ENCODE peak calls at places on chromosomes 7 and 10, in ten cellular contexts. C is T follicular helper cell; Q is NCI-H774; L is NCI-H2081; W is mammary epithelial cell; H is cardiac septum; U is HFFc6; A is activated gamma-delta T cell; N is stimulated activated CD4-positive, alpha-beta T cell treated with anti-CD3 and anti-CD28 coated beads, Interleukin-15, amount 100 ng/mL, for 24 hours; G is HS-5. S is an unnamed sample.

GRCh38 chr10:60734226-60734625 is 44.1 kb upstream of the CDK1 start:
- DNase-seq in C (no peak), Q (no peak), H (no peak), A (no peak), N (no peak), W (no peak), U (no peak), G (no peak), L (no peak), S (no peak)

GRCh38 chr10:26367771-26368170 is 70.4 kb upstream of the APBB1IP start:
- DNase-seq in U (peak), N (peak), W (peak), Q (no peak), H (no peak), L (no peak), C (no peak), A (no peak), G (no peak), S (no peak)

GRCh38 chr7:11748884-11749283 is 83.1 kb downstream of the THSD7A start:
- DNase-seq in A (no peak), G (no peak), U (no peak), N (no peak), H (no peak), C (no peak), Q (no peak), W (no peak), L (no peak), S (no peak)

GRCh38 chr7:3399858-3400257 is 98.8 kb downstream of the SDK1 start:
- DNase-seq in C (no peak), W (peak), G (no peak), H (no peak), N (peak), Q (no peak), L (no peak), A (no peak), U (no peak), S (no peak)

GRCh38 chr7:12861070-12861469 is 173.6 kb downstream of the ARL4A start:
- DNase-seq in N (no peak), H (no peak), U (no peak), C (no peak), L (peak), W (no peak), G (no peak), A (no peak), Q (peak), S (no peak)

GRCh38 chr10:21449288-21449966 is 76.1 kb downstream of the SKIDA1 start:
- DNase-seq in A (no peak), H (no peak), G (no peak), N (no peak), Q (no peak), L (no peak), C (no peak), U (no peak), W (no peak), S (no peak)

GRCh38 chr10:75014516-75015230 is 96.8 kb upstream of the SAMD8 start:
- DNase-seq in Q (no peak), W (no peak), H (no peak), N (no peak), A (no peak), G (no peak), C (no peak), U (no peak), L (no peak), S (peak)

GRCh38 chr10:85510682-85511081 is 855.9 kb downstream of the GRID1 start:
- DNase-seq in C (no peak), A (no peak), N (no peak), L (no peak), H (no peak), U (no peak), G (no peak), Q (no peak), W (no peak), S (no peak)

GRCh38 chr10:73253226-73253557 is 748 bp upstream of the MRPS16 start:
- DNase-seq in L (no peak), G (no peak), A (no peak), H (no peak), C (no peak), W (peak), Q (no peak), N (no peak), U (no peak), S (no peak)

GRCh38 chr10:103610921-103611511 is 117.5 kb downstream of the NEURL1 start:
- DNase-seq in Q (no peak), A (no peak), U (no peak), H (no peak), L (no peak), C (no peak), W (no peak), G (no peak), N (no peak), S (no peak)

GRCh38 chr7:33887576-33887975 is 17.8 kb upstream of the BMPER start:
- DNase-seq in W (no peak), A (no peak), C (no peak), U (no peak), N (no peak), H (no peak), Q (no peak), G (no peak), L (no peak), S (no peak)

GRCh38 chr7:151053091-151053490 is 4.6 kb downstream of the CDK5 start:
- DNase-seq in U (no peak), Q (no peak), G (no peak), C (no peak), H (no peak), L (no peak), W (no peak), N (no peak), A (no peak), S (no peak)

GRCh38 chr10:20817646-20818045 is 79.5 kb downstream of the NEBL start:
- DNase-seq in H (no peak), N (no peak), L (no peak), U (no peak), A (no peak), W (peak), Q (no peak), G (no peak), C (no peak), S (no peak)

GRCh38 chr10:3780056-3780765 is 4.8 kb downstream of the KLF6 start:
- DNase-seq in A (no peak), N (no peak), W (peak), H (peak), G (no peak), U (peak), L (no peak), Q (no peak), C (no peak), S (no peak)

GRCh38 chr7:50415844-50416243 is 34.3 kb downstream of the FIGNL1 start:
- DNase-seq in W (no peak), N (no peak), U (no peak), G (no peak), A (no peak), C (no peak), H (no peak), L (no peak), Q (no peak), S (no peak)

GRCh38 chr10:68153473-68154210 is 44.4 kb downstream of the MYPN start:
- DNase-seq in G (peak), W (peak), A (no peak), U (peak), H (no peak), C (no peak), Q (peak), N (peak), L (peak), S (no peak)

GRCh38 chr7:147483634-147484292 is 1106.8 kb upstream of the C7orf33 start:
- DNase-seq in L (no peak), A (no peak), C (no peak), N (no peak), Q (no peak), W (no peak), H (no peak), U (no peak), G (no peak), S (no peak)

GRCh38 chr10:77993612-77994011 is 35.7 kb downstream of the POLR3A start:
- DNase-seq in Q (no peak), W (no peak), H (no peak), G (no peak), L (no peak), N (no peak), A (no peak), U (no peak), C (no peak), S (no peak)

GRCh38 chr10:95201736-95202135 is 7.7 kb downstream of the ACSM6 start:
- DNase-seq in A (no peak), C (no peak), H (no peak), U (peak), N (no peak), G (no peak), L (no peak), W (peak), Q (no peak), S (no peak)

GRCh38 chr10:60426425-60426824 is 36.8 kb upstream of the ANK3 start:
- DNase-seq in Q (no peak), W (peak), H (no peak), L (no peak), G (peak), C (no peak), U (peak), A (no peak), N (no peak), S (no peak)

GRCh38 chr7:91940572-91941341 is at the start of gene AKAP9:
- DNase-seq in U (peak), Q (peak), A (peak), G (peak), C (peak), H (peak), W (peak), L (peak), N (peak), S (peak)

GRCh38 chr10:99341860-99342517 is 12.8 kb downstream of the CNNM1 start:
- DNase-seq in L (peak), A (no peak), C (no peak), W (peak), H (no peak), U (peak), Q (no peak), N (no peak), G (no peak), S (no peak)

GRCh38 chr10:121069061-121069850 is 218.1 kb downstream of the WDR11 start:
- DNase-seq in Q (no peak), C (no peak), N (no peak), W (peak), L (no peak), U (no peak), G (no peak), A (no peak), H (no peak), S (no peak)

GRCh38 chr10:86586516-86586915 is 64.9 kb upstream of the WAPL start:
- DNase-seq in C (no peak), N (no peak), H (no peak), G (no peak), W (no peak), U (no peak), A (no peak), L (no peak), Q (no peak), S (no peak)

GRCh38 chr7:45237788-45238461 is 80.3 kb downstream of the RAMP3 start:
- DNase-seq in W (no peak), Q (no peak), L (no peak), U (no peak), A (no peak), G (no peak), C (no peak), N (no peak), H (no peak), S (no peak)

GRCh38 chr7:97015787-97016391 is 8.7 kb downstream of the DLX5 start:
- DNase-seq in U (no peak), H (no peak), N (no peak), Q (no peak), L (no peak), G (no peak), C (no peak), A (no peak), W (no peak), S (no peak)

GRCh38 chr10:97332586-97333350 is 1.8 kb downstream of the FRAT2 start:
- DNase-seq in U (peak), L (peak), C (no peak), W (peak), A (no peak), G (peak), Q (no peak), N (peak), H (no peak), S (no peak)

GRCh38 chr7:26179422-26179821 is 21.1 kb downstream of the HNRNPA2B1 start:
- DNase-seq in L (no peak), U (no peak), N (no peak), W (no peak), Q (no peak), H (no peak), A (no peak), G (no peak), C (no peak), S (no peak)

GRCh38 chr7:66173856-66174255 is 31.3 kb upstream of the TPST1 start:
- DNase-seq in H (no peak), G (no peak), N (no peak), W (no peak), C (no peak), L (no peak), A (no peak), U (no peak), Q (no peak), S (no peak)

GRCh38 chr7:880450-880849 is 4.1 kb downstream of the GET4 start:
- DNase-seq in W (no peak), N (no peak), G (no peak), C (no peak), Q (no peak), L (peak), H (no peak), A (no peak), U (no peak), S (no peak)

GRCh38 chr7:34133983-34134782 is 228.8 kb downstream of the BMPER start:
- DNase-seq in C (no peak), H (peak), G (peak), L (peak), U (peak), Q (peak), N (peak), A (no peak), W (peak), S (no peak)

GRCh38 chr10:87550741-87551140 is 46.0 kb downstream of the MINPP1 start:
- DNase-seq in W (peak), L (no peak), C (no peak), H (no peak), Q (no peak), A (no peak), G (no peak), N (no peak), U (peak), S (no peak)